ENCODE peak calls at places on chromosome 22, in six cellular contexts. R, P, B, W, E and Z are unnamed samples.

GRCh38 chr22:24827305-24827704 is 21.3 kb downstream of the SGSM1 start:
- DNase-seq in R (no peak), P (no peak), B (no peak), W (peak), E (no peak), Z (no peak)

GRCh38 chr22:26122920-26123468 is 46.3 kb upstream of the SEZ6L start:
- DNase-seq in R (no peak), P (no peak), B (no peak), W (no peak), E (no peak), Z (no peak)

GRCh38 chr22:48367731-48368130 is 1459.9 kb downstream of the BRD1 start:
- DNase-seq in R (no peak), P (no peak), B (peak), W (no peak), E (no peak), Z (peak)

GRCh38 chr22:19179472-19180048 is 1.0 kb upstream of the SLC25A1 start:
- DNase-seq in R (no peak), P (peak), B (no peak), W (peak), E (peak), Z (no peak)

GRCh38 chr22:47588583-47588970 is 826.1 kb downstream of the TBC1D22A start:
- DNase-seq in R (no peak), P (no peak), B (peak), W (no peak), E (no peak), Z (peak)

GRCh38 chr22:48180631-48181030 is 1418.2 kb downstream of the TBC1D22A start:
- DNase-seq in R (no peak), P (no peak), B (no peak), W (no peak), E (no peak), Z (no peak)

GRCh38 chr22:27829620-27830019 is 28.1 kb upstream of the MN1 start:
- DNase-seq in R (no peak), P (no peak), B (no peak), W (no peak), E (no peak), Z (no peak)

GRCh38 chr22:32828150-32828549 is 26.6 kb downstream of the TIMP3 start:
- DNase-seq in R (no peak), P (no peak), B (no peak), W (no peak), E (no peak), Z (no peak)

GRCh38 chr22:44133901-44134511 is 46.7 kb upstream of the PARVG start:
- DNase-seq in R (no peak), P (no peak), B (no peak), W (no peak), E (no peak), Z (no peak)

GRCh38 chr22:21816787-21817496 is 50.5 kb downstream of the MAPK1 start:
- DNase-seq in R (peak), P (no peak), B (no peak), W (peak), E (peak), Z (no peak)

GRCh38 chr22:40033586-40034380 is 39.0 kb downstream of the FAM83F start:
- DNase-seq in R (no peak), P (no peak), B (peak), W (no peak), E (no peak), Z (no peak)

GRCh38 chr22:24580276-24580675 is 12.6 kb downstream of the LRRC75B start:
- DNase-seq in R (peak), P (no peak), B (no peak), W (no peak), E (no peak), Z (no peak)

GRCh38 chr22:43919106-43919965 is 4.3 kb upstream of the PNPLA3 start:
- DNase-seq in R (no peak), P (no peak), B (no peak), W (no peak), E (no peak), Z (no peak)

GRCh38 chr22:27349456-27349855 is 452.1 kb downstream of the MN1 start:
- DNase-seq in R (no peak), P (no peak), B (no peak), W (no peak), E (no peak), Z (no peak)

GRCh38 chr22:21568207-21569075 is 927 bp downstream of the UBE2L3 start:
- DNase-seq in R (no peak), P (peak), B (no peak), W (peak), E (no peak), Z (no peak)

GRCh38 chr22:43814264-43814663 is 2.2 kb upstream of the EFCAB6 start:
- DNase-seq in R (no peak), P (no peak), B (no peak), W (no peak), E (no peak), Z (no peak)

GRCh38 chr22:26671317-26672059 is 14.1 kb downstream of the MIAT start:
- DNase-seq in R (no peak), P (no peak), B (peak), W (peak), E (peak), Z (no peak)

GRCh38 chr22:32534252-32535215 is 59.9 kb downstream of the FBXO7 start:
- DNase-seq in R (no peak), P (no peak), B (no peak), W (peak), E (no peak), Z (no peak)

GRCh38 chr22:48742556-48743343 is 1084.9 kb downstream of the BRD1 start:
- DNase-seq in R (no peak), P (no peak), B (peak), W (no peak), E (no peak), Z (peak)

GRCh38 chr22:46025973-46026906 is 49.3 kb upstream of the WNT7B start:
- DNase-seq in R (no peak), P (no peak), B (peak), W (no peak), E (no peak), Z (no peak)

GRCh38 chr22:48391171-48391711 is 1436.4 kb downstream of the BRD1 start:
- DNase-seq in R (no peak), P (no peak), B (peak), W (no peak), E (no peak), Z (peak)

GRCh38 chr22:47020157-47020556 is 257.7 kb downstream of the TBC1D22A start:
- DNase-seq in R (no peak), P (no peak), B (peak), W (no peak), E (no peak), Z (no peak)

GRCh38 chr22:46537221-46537945 is at the start of gene CELSR1:
- DNase-seq in R (no peak), P (no peak), B (no peak), W (peak), E (peak), Z (peak)

GRCh38 chr22:30890689-30891442 is 77.7 kb downstream of the MORC2 start:
- DNase-seq in R (peak), P (peak), B (peak), W (peak), E (peak), Z (peak)

GRCh38 chr22:40567106-40567505 is 69.4 kb downstream of the MRTFA start:
- DNase-seq in R (no peak), P (no peak), B (no peak), W (no peak), E (no peak), Z (no peak)

GRCh38 chr22:42962295-42963230 is 52.4 kb downstream of the PACSIN2 start:
- DNase-seq in R (no peak), P (no peak), B (peak), W (peak), E (no peak), Z (no peak)

GRCh38 chr22:32313532-32313931 is 44.1 kb upstream of the RFPL3 start:
- DNase-seq in R (no peak), P (no peak), B (no peak), W (no peak), E (peak), Z (no peak)

GRCh38 chr22:31055322-31056159 is 25.6 kb upstream of the SMTN start:
- DNase-seq in R (peak), P (peak), B (peak), W (peak), E (no peak), Z (peak)

DNA sequence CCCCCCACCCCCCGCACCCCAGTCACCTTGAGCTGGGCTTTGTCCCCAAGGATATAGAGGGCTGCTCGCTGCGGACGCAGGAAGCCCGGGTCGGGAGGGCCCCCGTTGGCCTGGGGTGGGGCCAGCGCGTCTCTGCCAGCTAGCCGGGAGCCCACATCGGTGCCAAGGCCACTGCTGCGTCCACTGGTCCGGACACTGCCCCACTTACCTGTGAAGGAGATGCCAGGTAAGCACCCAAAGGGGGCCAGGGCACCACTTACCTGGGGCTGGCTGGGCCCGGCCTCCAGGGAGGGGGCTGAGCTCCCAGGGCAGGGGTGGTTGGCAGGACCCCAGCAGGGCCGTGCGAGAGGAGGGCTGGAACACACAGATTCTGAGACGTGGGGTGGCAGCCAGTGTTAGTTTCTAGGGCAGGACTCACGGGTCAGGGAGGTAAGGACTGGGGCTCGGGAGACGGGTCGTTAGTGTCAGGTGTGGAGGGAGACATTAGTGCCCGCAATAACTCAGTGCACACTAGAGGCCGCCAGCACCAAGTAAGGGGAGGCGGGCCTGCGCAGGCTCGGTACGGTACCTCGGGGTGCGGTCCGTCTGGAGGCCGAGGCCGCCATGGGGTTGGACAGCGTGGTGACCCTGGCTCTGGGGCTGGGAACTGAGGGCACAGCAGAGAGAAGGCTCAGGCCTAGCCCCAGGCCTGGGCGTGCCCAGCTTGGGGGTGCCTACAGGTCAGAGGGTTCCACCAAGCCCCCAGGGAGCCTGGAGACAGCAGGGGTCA is 18.2 kb downstream of the SBF1 start:
- DNase-seq in R (no peak), P (no peak), B (no peak), W (no peak), E (peak), Z (no peak)
- TF ChIP-seq CTCF in R (peak), P (peak), B (no peak), W (peak), E (peak), Z (peak)

GRCh38 chr22:23076896-23077572 is 6.7 kb downstream of the GNAZ start:
- DNase-seq in R (no peak), P (no peak), B (no peak), W (no peak), E (no peak), Z (no peak)

GRCh38 chr22:23079814-23080521 is 9.6 kb downstream of the GNAZ start:
- DNase-seq in R (no peak), P (no peak), B (no peak), W (peak), E (no peak), Z (no peak)

GRCh38 chr22:23078462-23078787 is 8.1 kb downstream of the GNAZ start:
- DNase-seq in R (no peak), P (no peak), B (no peak), W (no peak), E (no peak), Z (no peak)

GRCh38 chr22:23079240-23079768 is 9.0 kb downstream of the GNAZ start:
- DNase-seq in R (no peak), P (no peak), B (no peak), W (peak), E (no peak), Z (no peak)

GRCh38 chr22:23077627-23078461 is 7.5 kb downstream of the GNAZ start:
- DNase-seq in R (no peak), P (no peak), B (no peak), W (peak), E (no peak), Z (no peak)
- TF ChIP-seq CTCF in R (no peak), P (no peak), B (no peak), W (peak), E (no peak), Z (peak)

GRCh38 chr22:17754233-17754925 is 19.9 kb downstream of the BID start:
- DNase-seq in R (no peak), P (no peak), B (no peak), W (peak), E (peak), Z (no peak)
- TF ChIP-seq CTCF in R (peak), P (peak), B (no peak), W (peak), E (peak), Z (peak)

DNA sequence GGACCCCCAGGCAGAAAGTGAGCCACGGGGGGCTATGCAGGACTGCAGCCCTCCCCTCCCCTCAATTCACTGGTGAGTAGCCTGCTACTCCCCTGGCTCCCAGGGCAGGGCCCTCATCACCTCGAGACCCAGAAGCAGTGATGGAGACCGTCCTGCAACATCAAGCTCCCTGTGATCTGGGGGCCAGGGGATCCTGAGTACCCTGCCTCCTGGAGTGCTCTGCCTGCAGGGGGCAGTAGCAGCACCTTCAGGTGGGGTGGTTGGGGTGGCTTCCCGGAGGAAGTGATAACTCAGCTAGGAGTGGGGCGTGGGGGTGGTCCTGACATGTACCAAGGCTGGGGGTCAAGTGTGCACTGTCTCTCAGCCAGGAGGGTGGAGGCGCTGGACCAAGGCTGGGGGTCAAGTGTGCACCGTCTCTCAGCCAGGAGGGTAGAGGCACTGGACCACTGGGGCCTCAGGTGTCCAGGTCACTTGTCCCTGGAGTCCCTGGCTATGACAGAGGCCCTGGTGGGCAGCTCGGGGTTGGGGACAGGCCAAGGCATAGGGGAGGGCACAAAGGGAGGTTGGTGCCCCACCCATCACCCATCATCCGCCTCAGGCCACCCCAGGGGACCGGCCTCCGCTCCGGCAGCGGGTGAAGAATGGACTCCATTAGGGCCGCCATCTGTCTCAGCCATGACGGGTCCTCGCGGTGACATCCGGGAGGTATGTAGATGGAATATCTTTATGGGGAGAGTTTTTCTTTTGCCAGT is 9.4 kb downstream of the RTN4R start:
- DNase-seq in R (no peak), P (no peak), B (no peak), W (no peak), E (no peak), Z (no peak)
- TF ChIP-seq CTCF in R (peak), P (peak), B (no peak), W (peak), E (no peak), Z (peak)

GRCh38 chr22:22915670-22916035 is 28.0 kb downstream of the IGLL5 start:
- DNase-seq in R (no peak), P (no peak), B (no peak), W (no peak), E (no peak), Z (no peak)
- TF ChIP-seq CTCF in R (no peak), P (no peak), B (no peak), W (no peak), E (no peak), Z (no peak)

GRCh38 chr22:41946360-41947180 is at the start of gene CENPM:
- DNase-seq in R (peak), P (peak), B (peak), W (peak), E (peak), Z (peak)
- TF ChIP-seq CTCF in R (no peak), P (peak), B (no peak), W (peak), E (no peak), Z (peak)

DNA sequence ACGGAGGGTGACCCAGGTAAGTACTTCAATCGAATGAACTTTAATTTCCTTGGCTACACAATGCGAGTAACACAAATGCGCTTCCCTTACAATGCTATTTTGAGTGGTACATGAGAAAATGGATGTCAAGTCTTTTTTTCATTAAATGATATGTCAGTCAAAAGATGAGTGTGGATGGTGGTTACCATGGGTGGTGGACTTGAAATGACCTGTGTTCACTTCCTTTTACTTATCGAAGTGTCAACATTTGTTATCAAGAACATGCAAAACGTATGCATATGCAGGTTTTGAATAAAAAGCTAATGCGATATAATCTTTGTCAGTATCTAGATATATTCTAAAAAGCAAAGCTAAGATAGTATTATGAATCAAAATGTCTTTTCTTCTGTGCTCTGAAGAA is 8.8 kb upstream of the APOL5 start:
- DNase-seq in R (no peak), P (no peak), B (no peak), W (no peak), E (no peak), Z (no peak)
- TF ChIP-seq CTCF in R (no peak), P (no peak), B (no peak), W (no peak), E (no peak), Z (no peak)